ENCODE peak calls at places on chromosomes 11 and 22, in ten cellular contexts. One of them, this sample, is unnamed.

GRCh38 chr11:96242191-96242845 is 100.7 kb downstream of the MAML2 start:
- DNase-seq in tibial artery: no peak
- DNase-seq in heart left ventricle: no peak
- DNase-seq in colonic mucosa: no peak
- DNase-seq in dorsolateral prefrontal cortex: no peak
- DNase-seq in RWPE2: no peak
- DNase-seq in tibial nerve: no peak
- DNase-seq in pancreas: no peak
- DNase-seq in CD8-positive, alpha-beta memory T cell: no peak
- DNase-seq in SJSA1: no peak
- DNase-seq in this sample: no peak

GRCh38 chr22:37282385-37282677 is at the start of gene CYTH4:
- DNase-seq in tibial artery: peak
- DNase-seq in heart left ventricle: peak
- DNase-seq in colonic mucosa: peak
- DNase-seq in dorsolateral prefrontal cortex: no peak
- DNase-seq in RWPE2: no peak
- DNase-seq in tibial nerve: no peak
- DNase-seq in pancreas: no peak
- DNase-seq in CD8-positive, alpha-beta memory T cell: peak
- DNase-seq in SJSA1: no peak
- DNase-seq in this sample: no peak

GRCh38 chr11:118437736-118438125 is 1.4 kb downstream of the KMT2A start:
- DNase-seq in tibial artery: peak
- DNase-seq in heart left ventricle: peak
- DNase-seq in colonic mucosa: peak
- DNase-seq in dorsolateral prefrontal cortex: no peak
- DNase-seq in RWPE2: no peak
- DNase-seq in tibial nerve: peak
- DNase-seq in pancreas: peak
- DNase-seq in CD8-positive, alpha-beta memory T cell: peak
- DNase-seq in SJSA1: no peak
- DNase-seq in this sample: peak

GRCh38 chr22:26471522-26471921 is 12.1 kb downstream of the HPS4 start:
- DNase-seq in tibial artery: peak
- DNase-seq in heart left ventricle: no peak
- DNase-seq in colonic mucosa: no peak
- DNase-seq in dorsolateral prefrontal cortex: no peak
- DNase-seq in RWPE2: peak
- DNase-seq in tibial nerve: no peak
- DNase-seq in pancreas: no peak
- DNase-seq in CD8-positive, alpha-beta memory T cell: no peak
- DNase-seq in SJSA1: peak
- DNase-seq in this sample: no peak

GRCh38 chr11:77278595-77279506 is 22.6 kb downstream of the GDPD4 start:
- DNase-seq in tibial artery: no peak
- DNase-seq in heart left ventricle: no peak
- DNase-seq in colonic mucosa: no peak
- DNase-seq in dorsolateral prefrontal cortex: no peak
- DNase-seq in RWPE2: no peak
- DNase-seq in tibial nerve: no peak
- DNase-seq in pancreas: no peak
- DNase-seq in CD8-positive, alpha-beta memory T cell: no peak
- DNase-seq in SJSA1: no peak
- DNase-seq in this sample: no peak

GRCh38 chr11:115098037-115098436 is 406.2 kb downstream of the CADM1 start:
- DNase-seq in tibial artery: no peak
- DNase-seq in heart left ventricle: no peak
- DNase-seq in colonic mucosa: no peak
- DNase-seq in dorsolateral prefrontal cortex: no peak
- DNase-seq in RWPE2: no peak
- DNase-seq in tibial nerve: no peak
- DNase-seq in pancreas: no peak
- DNase-seq in CD8-positive, alpha-beta memory T cell: no peak
- DNase-seq in SJSA1: no peak
- DNase-seq in this sample: no peak

GRCh38 chr22:44360686-44361381 is 48.1 kb upstream of the SHISAL1 start:
- DNase-seq in tibial artery: peak
- DNase-seq in heart left ventricle: peak
- DNase-seq in colonic mucosa: no peak
- DNase-seq in dorsolateral prefrontal cortex: no peak
- DNase-seq in RWPE2: peak
- DNase-seq in tibial nerve: no peak
- DNase-seq in pancreas: peak
- DNase-seq in CD8-positive, alpha-beta memory T cell: no peak
- DNase-seq in SJSA1: peak
- DNase-seq in this sample: no peak

GRCh38 chr11:15913261-15913660 is 443.1 kb downstream of the SOX6 start:
- DNase-seq in tibial artery: no peak
- DNase-seq in heart left ventricle: no peak
- DNase-seq in colonic mucosa: no peak
- DNase-seq in dorsolateral prefrontal cortex: no peak
- DNase-seq in RWPE2: no peak
- DNase-seq in tibial nerve: no peak
- DNase-seq in pancreas: no peak
- DNase-seq in CD8-positive, alpha-beta memory T cell: no peak
- DNase-seq in SJSA1: no peak
- DNase-seq in this sample: no peak

GRCh38 chr11:15970506-15971214 is 385.7 kb downstream of the SOX6 start:
- DNase-seq in tibial artery: no peak
- DNase-seq in heart left ventricle: no peak
- DNase-seq in colonic mucosa: no peak
- DNase-seq in dorsolateral prefrontal cortex: no peak
- DNase-seq in RWPE2: no peak
- DNase-seq in tibial nerve: no peak
- DNase-seq in pancreas: no peak
- DNase-seq in CD8-positive, alpha-beta memory T cell: no peak
- DNase-seq in SJSA1: no peak
- DNase-seq in this sample: no peak

GRCh38 chr11:73388241-73389133 is 12.3 kb downstream of the RELT start:
- DNase-seq in tibial artery: no peak
- DNase-seq in heart left ventricle: peak
- DNase-seq in colonic mucosa: no peak
- DNase-seq in dorsolateral prefrontal cortex: no peak
- DNase-seq in RWPE2: no peak
- DNase-seq in tibial nerve: no peak
- DNase-seq in pancreas: no peak
- DNase-seq in CD8-positive, alpha-beta memory T cell: no peak
- DNase-seq in SJSA1: no peak
- DNase-seq in this sample: no peak

GRCh38 chr11:73389134-73389525 is 12.9 kb downstream of the RELT start:
- DNase-seq in tibial artery: no peak
- DNase-seq in heart left ventricle: no peak
- DNase-seq in colonic mucosa: no peak
- DNase-seq in dorsolateral prefrontal cortex: no peak
- DNase-seq in RWPE2: no peak
- DNase-seq in tibial nerve: no peak
- DNase-seq in pancreas: no peak
- DNase-seq in CD8-positive, alpha-beta memory T cell: no peak
- DNase-seq in SJSA1: no peak
- DNase-seq in this sample: no peak

GRCh38 chr11:73391665-73392064 is 15.5 kb downstream of the RELT start:
- DNase-seq in tibial artery: no peak
- DNase-seq in heart left ventricle: no peak
- DNase-seq in colonic mucosa: no peak
- DNase-seq in dorsolateral prefrontal cortex: no peak
- DNase-seq in RWPE2: no peak
- DNase-seq in tibial nerve: no peak
- DNase-seq in pancreas: no peak
- DNase-seq in CD8-positive, alpha-beta memory T cell: no peak
- DNase-seq in SJSA1: no peak
- DNase-seq in this sample: no peak

GRCh38 chr11:73390601-73391565 is 14.7 kb downstream of the RELT start:
- DNase-seq in tibial artery: no peak
- DNase-seq in heart left ventricle: no peak
- DNase-seq in colonic mucosa: no peak
- DNase-seq in dorsolateral prefrontal cortex: no peak
- DNase-seq in RWPE2: no peak
- DNase-seq in tibial nerve: no peak
- DNase-seq in pancreas: no peak
- DNase-seq in CD8-positive, alpha-beta memory T cell: no peak
- DNase-seq in SJSA1: no peak
- DNase-seq in this sample: no peak

DNA sequence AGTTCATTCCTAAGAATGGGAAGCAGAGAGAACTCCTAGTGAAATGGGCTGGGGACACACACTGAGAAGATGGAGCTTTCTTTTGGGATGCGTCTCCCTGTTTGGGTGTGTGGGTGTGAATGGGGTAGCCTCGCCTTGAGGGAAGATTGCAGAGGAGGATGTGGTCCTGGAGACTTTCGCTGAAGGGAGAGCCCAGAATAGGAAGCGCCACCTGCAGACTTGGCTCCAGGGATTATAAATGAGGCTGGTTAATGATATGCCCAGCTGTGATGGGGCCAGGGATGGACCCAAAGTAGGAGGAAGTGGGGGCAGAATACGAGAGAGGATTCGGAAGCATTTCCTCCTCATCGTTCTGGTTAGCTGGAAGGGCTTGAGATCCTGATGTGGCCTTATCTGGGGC is 13.7 kb downstream of the RELT start:
- DNase-seq in tibial artery: no peak
- DNase-seq in heart left ventricle: no peak
- DNase-seq in colonic mucosa: no peak
- DNase-seq in dorsolateral prefrontal cortex: no peak
- DNase-seq in RWPE2: no peak
- DNase-seq in tibial nerve: no peak
- DNase-seq in pancreas: no peak
- DNase-seq in CD8-positive, alpha-beta memory T cell: no peak
- DNase-seq in SJSA1: no peak
- DNase-seq in this sample: no peak
- H3K27ac ChIP-seq in tibial artery: no peak
- H3K27ac ChIP-seq in heart left ventricle: no peak
- H3K27ac ChIP-seq in colonic mucosa: no peak
- H3K27ac ChIP-seq in dorsolateral prefrontal cortex: peak
- H3K27ac ChIP-seq in RWPE2: peak
- H3K27ac ChIP-seq in tibial nerve: no peak
- H3K27ac ChIP-seq in pancreas: no peak
- H3K27ac ChIP-seq in CD8-positive, alpha-beta memory T cell: no peak
- H3K27ac ChIP-seq in SJSA1: no peak
- H3K27ac ChIP-seq in this sample: no peak

GRCh38 chr11:46493786-46494185 is 100.0 kb downstream of the AMBRA1 start:
- DNase-seq in tibial artery: no peak
- DNase-seq in heart left ventricle: no peak
- DNase-seq in colonic mucosa: no peak
- DNase-seq in dorsolateral prefrontal cortex: no peak
- DNase-seq in RWPE2: no peak
- DNase-seq in tibial nerve: no peak
- DNase-seq in pancreas: no peak
- DNase-seq in CD8-positive, alpha-beta memory T cell: no peak
- DNase-seq in SJSA1: no peak
- DNase-seq in this sample: no peak
- H3K27ac ChIP-seq in tibial artery: no peak
- H3K27ac ChIP-seq in heart left ventricle: no peak
- H3K27ac ChIP-seq in colonic mucosa: peak
- H3K27ac ChIP-seq in dorsolateral prefrontal cortex: no peak
- H3K27ac ChIP-seq in RWPE2: no peak
- H3K27ac ChIP-seq in tibial nerve: no peak
- H3K27ac ChIP-seq in pancreas: no peak
- H3K27ac ChIP-seq in CD8-positive, alpha-beta memory T cell: no peak
- H3K27ac ChIP-seq in SJSA1: no peak
- H3K27ac ChIP-seq in this sample: no peak

DNA sequence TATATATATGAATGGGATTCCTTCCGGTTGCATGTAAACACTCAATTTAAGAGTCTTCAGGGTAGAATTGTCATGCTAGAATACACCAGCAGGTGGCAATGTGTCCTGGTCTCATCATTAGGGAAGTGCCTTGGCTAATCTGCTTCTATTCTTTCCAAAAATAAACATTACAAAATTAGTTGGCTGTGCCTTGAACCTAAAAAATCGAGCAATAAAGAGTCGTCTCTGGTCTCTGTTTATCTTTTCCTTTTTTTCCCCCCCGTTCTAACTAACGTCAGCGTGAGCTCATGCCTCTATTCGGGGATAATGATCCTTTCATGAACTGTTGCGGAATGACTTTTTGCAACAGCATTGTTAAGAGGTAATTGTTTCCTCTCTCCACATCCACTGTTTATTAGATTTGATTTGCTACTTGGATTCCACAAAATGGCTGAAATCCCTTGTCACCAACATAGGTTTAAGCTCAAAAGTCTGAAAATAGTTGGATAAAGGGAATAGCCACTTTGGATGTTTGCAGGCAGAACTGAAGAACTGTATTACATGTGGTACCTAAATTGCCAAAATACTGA is 1.2 kb upstream of the ARHGEF12 start:
- DNase-seq in tibial artery: peak
- DNase-seq in heart left ventricle: peak
- DNase-seq in colonic mucosa: peak
- DNase-seq in dorsolateral prefrontal cortex: peak
- DNase-seq in RWPE2: no peak
- DNase-seq in tibial nerve: peak
- DNase-seq in pancreas: no peak
- DNase-seq in CD8-positive, alpha-beta memory T cell: peak
- DNase-seq in SJSA1: peak
- DNase-seq in this sample: no peak
- H3K27ac ChIP-seq in tibial artery: peak
- H3K27ac ChIP-seq in heart left ventricle: peak
- H3K27ac ChIP-seq in colonic mucosa: peak
- H3K27ac ChIP-seq in dorsolateral prefrontal cortex: peak
- H3K27ac ChIP-seq in RWPE2: peak
- H3K27ac ChIP-seq in tibial nerve: peak
- H3K27ac ChIP-seq in pancreas: peak
- H3K27ac ChIP-seq in CD8-positive, alpha-beta memory T cell: no peak
- H3K27ac ChIP-seq in SJSA1: peak
- H3K27ac ChIP-seq in this sample: peak

GRCh38 chr11:1762537-1763302 is 1.0 kb downstream of the CTSD start:
- DNase-seq in tibial artery: peak
- DNase-seq in heart left ventricle: peak
- DNase-seq in colonic mucosa: peak
- DNase-seq in dorsolateral prefrontal cortex: no peak
- DNase-seq in RWPE2: no peak
- DNase-seq in tibial nerve: peak
- DNase-seq in pancreas: peak
- DNase-seq in CD8-positive, alpha-beta memory T cell: no peak
- DNase-seq in SJSA1: no peak
- DNase-seq in this sample: no peak
- H3K27ac ChIP-seq in tibial artery: peak
- H3K27ac ChIP-seq in heart left ventricle: peak
- H3K27ac ChIP-seq in colonic mucosa: peak
- H3K27ac ChIP-seq in dorsolateral prefrontal cortex: peak
- H3K27ac ChIP-seq in RWPE2: peak
- H3K27ac ChIP-seq in tibial nerve: peak
- H3K27ac ChIP-seq in pancreas: peak
- H3K27ac ChIP-seq in CD8-positive, alpha-beta memory T cell: peak
- H3K27ac ChIP-seq in SJSA1: no peak
- H3K27ac ChIP-seq in this sample: peak

DNA sequence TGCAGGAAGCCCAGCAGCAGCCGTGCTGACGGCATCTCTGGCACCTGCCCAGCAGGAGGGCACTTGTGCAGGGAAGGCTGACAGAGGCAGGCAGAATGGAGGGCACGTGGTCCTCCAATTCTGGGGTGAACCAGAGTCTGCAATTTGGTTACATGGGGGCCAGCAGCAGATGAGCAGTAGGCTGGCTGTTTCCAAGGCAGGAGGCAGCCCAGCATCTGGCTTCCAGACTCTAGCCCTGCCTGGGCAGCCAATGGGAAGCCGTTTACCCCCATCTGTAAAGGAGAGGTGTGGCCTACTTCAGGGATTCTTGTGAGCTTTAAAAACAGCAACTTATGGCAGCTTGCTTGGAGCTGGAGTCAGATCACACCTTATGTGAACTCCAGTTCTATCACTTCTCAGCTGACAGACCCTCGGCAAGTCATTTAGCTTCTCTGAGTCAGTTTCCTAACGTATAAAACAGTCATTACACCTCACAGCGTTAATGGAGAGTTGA is 27.9 kb upstream of the RASL10A start:
- DNase-seq in tibial artery: no peak
- DNase-seq in heart left ventricle: peak
- DNase-seq in colonic mucosa: no peak
- DNase-seq in dorsolateral prefrontal cortex: peak
- DNase-seq in RWPE2: no peak
- DNase-seq in tibial nerve: no peak
- DNase-seq in pancreas: peak
- DNase-seq in CD8-positive, alpha-beta memory T cell: no peak
- DNase-seq in SJSA1: peak
- DNase-seq in this sample: no peak
- H3K27ac ChIP-seq in tibial artery: no peak
- H3K27ac ChIP-seq in heart left ventricle: peak
- H3K27ac ChIP-seq in colonic mucosa: no peak
- H3K27ac ChIP-seq in dorsolateral prefrontal cortex: peak
- H3K27ac ChIP-seq in RWPE2: peak
- H3K27ac ChIP-seq in tibial nerve: no peak
- H3K27ac ChIP-seq in pancreas: peak
- H3K27ac ChIP-seq in CD8-positive, alpha-beta memory T cell: no peak
- H3K27ac ChIP-seq in SJSA1: no peak
- H3K27ac ChIP-seq in this sample: no peak